ENCODE peak calls at places on chromosomes 11 and 22, in four cellular contexts. B is K562, P is HepG2, D is GM12878. R is an unnamed sample.
A peak's percentile ranks its signal among the peaks of the same experiment; 100 is the strongest.

GRCh38 chr11:118615282-118615979 is 8.0 kb downstream of the PHLDB1 start:
- DNase-seq in B (no peak), P (peak; percentile 58), D (no peak), R (no peak)

GRCh38 chr11:75562836-75563484 is 907 bp downstream of the SERPINH1 start:
- DNase-seq in B (peak; percentile 65), P (no peak), D (no peak), R (peak; percentile 40)

GRCh38 chr22:45584621-45585436 is 82.1 kb downstream of the FBLN1 start:
- DNase-seq in B (no peak), P (no peak), D (no peak), R (no peak)

GRCh38 chr11:6200975-6201374 is 2.0 kb downstream of the OR52W1 start:
- DNase-seq in B (no peak), P (no peak), D (no peak), R (no peak)

GRCh38 chr11:100830295-100830694 is 143.2 kb downstream of the ARHGAP42 start:
- DNase-seq in B (no peak), P (no peak), D (no peak), R (no peak)

GRCh38 chr22:38940985-38941384 is 16.4 kb upstream of the APOBEC3A start:
- DNase-seq in B (no peak), P (no peak), D (no peak), R (no peak)

GRCh38 chr11:69700278-69701140 is 3.3 kb downstream of the FGF19 start:
- DNase-seq in B (peak; percentile 78), P (peak; percentile 66), D (no peak), R (peak; percentile 38)

GRCh38 chr22:26485013-26485412 is 1.3 kb downstream of the SRRD start:
- DNase-seq in B (no peak), P (no peak), D (no peak), R (no peak)

GRCh38 chr11:115496892-115497291 is 7.3 kb downstream of the CADM1 start:
- DNase-seq in B (no peak), P (peak; percentile 49), D (no peak), R (no peak)

GRCh38 chr11:68988486-68988885 is 7.7 kb upstream of the MRGPRD start:
- DNase-seq in B (no peak), P (no peak), D (no peak), R (no peak)

GRCh38 chr11:46808804-46809431 is 37.2 kb downstream of the CKAP5 start:
- DNase-seq in B (peak; percentile 16), P (peak; percentile 25), D (no peak), R (peak; percentile 31)

GRCh38 chr11:64751580-64751979 is 7.6 kb upstream of the RASGRP2 start:
- DNase-seq in B (no peak), P (no peak), D (no peak), R (no peak)

GRCh38 chr11:119155733-119156492 is 7.1 kb downstream of the ABCG4 start:
- DNase-seq in B (peak; percentile 70), P (peak; percentile 57), D (no peak), R (peak; percentile 55)

GRCh38 chr11:102138677-102139076 is 28.4 kb downstream of the YAP1 start:
- DNase-seq in B (no peak), P (no peak), D (no peak), R (no peak)

GRCh38 chr11:34850339-34850738 is 65.8 kb downstream of the APIP start:
- DNase-seq in B (peak; percentile 35), P (no peak), D (no peak), R (peak; percentile 18)

GRCh38 chr11:27291302-27291889 is 71.6 kb downstream of the CCDC34 start:
- DNase-seq in B (no peak), P (no peak), D (no peak), R (peak; percentile 67)

GRCh38 chr11:70024773-70025045 is 53.4 kb upstream of the ANO1 start:
- DNase-seq in B (no peak), P (no peak), D (no peak), R (no peak)

GRCh38 chr22:46914481-46914880 is 152.0 kb downstream of the TBC1D22A start:
- DNase-seq in B (no peak), P (no peak), D (no peak), R (no peak)

GRCh38 chr11:103825469-103825868 is 211.0 kb upstream of the DDI1 start:
- DNase-seq in B (no peak), P (no peak), D (no peak), R (no peak)

GRCh38 chr11:32173435-32173834 is 82.6 kb downstream of the RCN1 start:
- DNase-seq in B (peak; percentile 20), P (peak; percentile 38), D (no peak), R (peak; percentile 29)

GRCh38 chr11:95338430-95338991 is 107.5 kb upstream of the SESN3 start:
- DNase-seq in B (no peak), P (no peak), D (no peak), R (no peak)

GRCh38 chr11:31641477-31642062 is 132.0 kb downstream of the ELP4 start:
- DNase-seq in B (peak; percentile 12), P (peak; percentile 40), D (no peak), R (peak; percentile 64)

GRCh38 chr22:38756631-38757463 is 1.0 kb upstream of the SUN2 start:
- DNase-seq in B (no peak), P (no peak), D (no peak), R (no peak)

GRCh38 chr22:48715511-48715910 is 1112.2 kb downstream of the BRD1 start:
- DNase-seq in B (no peak), P (no peak), D (no peak), R (no peak)

GRCh38 chr11:8095831-8096522 is 15.0 kb downstream of the TUB start:
- DNase-seq in B (no peak), P (no peak), D (no peak), R (no peak)

GRCh38 chr11:57770793-57771192 is 9.2 kb downstream of the CTNND1 start:
- DNase-seq in B (no peak), P (no peak), D (no peak), R (no peak)

GRCh38 chr11:35305670-35306382 is 113.5 kb downstream of the SLC1A2 start:
- DNase-seq in B (peak; percentile 63), P (peak; percentile 12), D (no peak), R (peak; percentile 30)

DNA sequence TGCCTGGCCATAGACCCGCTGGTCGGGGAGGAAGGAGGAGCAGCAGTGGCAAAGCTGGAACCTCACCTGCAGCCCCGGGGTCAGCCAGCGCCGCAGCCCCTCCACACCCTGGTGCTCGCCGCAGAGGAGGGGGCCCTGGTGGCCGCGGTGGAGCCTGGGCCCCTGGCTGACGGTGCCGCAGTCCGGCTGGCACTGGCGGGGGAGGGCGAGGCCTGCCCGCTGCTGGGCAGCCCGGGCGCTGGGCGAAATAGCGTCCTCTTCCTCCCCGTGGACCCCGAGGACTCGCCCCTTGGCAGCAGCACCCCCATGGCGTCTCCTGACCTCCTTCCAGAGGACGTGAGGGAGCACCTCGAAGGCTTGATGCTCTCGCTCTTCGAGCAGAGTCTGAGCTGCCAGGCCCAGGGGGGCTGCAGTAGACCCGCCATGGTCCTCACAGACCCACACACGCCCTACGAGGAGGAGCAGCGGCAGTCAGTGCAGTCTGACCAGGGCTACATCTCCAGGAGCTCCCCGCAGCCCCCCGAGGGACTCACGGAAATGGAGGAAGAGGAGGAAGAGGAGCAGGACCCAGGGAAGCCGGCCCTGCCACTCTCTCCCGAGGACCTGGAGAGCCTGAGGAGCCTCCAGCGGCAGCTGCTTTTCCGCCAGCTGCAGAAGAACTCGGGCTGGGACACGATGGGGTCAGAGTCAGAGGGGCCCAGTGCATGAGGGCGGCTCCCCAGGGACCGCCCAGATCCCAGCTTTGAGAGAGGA is 11.9 kb downstream of the TMEM121B start:
- DNase-seq in B (no peak), P (no peak), D (no peak), R (no peak)
- TF ChIP-seq POLR2AphosphoS2 in B (no peak), P (no peak), D (no peak), R (no peak)

DNA sequence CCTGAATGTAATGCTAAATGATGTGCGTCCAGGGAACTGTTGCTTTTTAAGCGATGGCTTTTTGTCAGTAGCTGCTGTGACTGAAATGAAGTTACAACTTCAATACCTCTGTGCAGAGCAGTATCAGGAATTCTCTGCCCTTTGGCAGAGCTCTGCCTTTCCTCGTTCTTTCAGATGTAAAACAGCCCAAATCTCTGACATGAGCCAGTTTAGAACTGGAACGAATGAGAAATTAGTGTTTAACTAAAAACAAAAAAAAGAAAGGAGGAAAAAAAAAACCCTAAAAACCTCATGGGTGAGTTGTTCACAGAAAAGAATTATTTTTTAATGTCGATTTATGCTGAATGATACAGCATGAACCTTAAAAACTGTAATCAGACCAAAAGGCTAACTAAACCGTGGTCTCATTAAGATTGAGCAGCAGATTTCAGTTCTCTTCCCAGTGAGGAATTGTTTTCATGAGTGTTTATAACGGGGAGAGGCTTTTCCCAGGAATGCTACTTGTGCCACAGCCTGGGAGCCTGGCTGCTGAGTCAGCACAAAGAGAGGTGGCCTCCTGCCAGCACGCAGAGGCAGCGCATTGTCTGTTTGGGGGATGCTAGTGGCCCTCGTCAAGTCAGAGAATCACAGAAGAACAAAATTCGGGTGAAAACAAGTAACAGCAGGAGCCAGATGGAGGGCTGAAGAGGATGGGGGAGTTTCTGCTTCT is 146.2 kb upstream of the RASSF10 start:
- DNase-seq in B (peak; percentile 36), P (no peak), D (no peak), R (no peak)
- TF ChIP-seq POLR2AphosphoS2 in B (no peak), P (no peak), D (no peak), R (no peak)

GRCh38 chr11:86749376-86749775 is 51.0 kb upstream of the PRSS23 start:
- DNase-seq in B (peak; percentile 26), P (no peak), D (no peak), R (no peak)

GRCh38 chr11:86749861-86750401 is 50.4 kb upstream of the PRSS23 start:
- DNase-seq in B (no peak), P (no peak), D (no peak), R (no peak)

GRCh38 chr11:86747801-86748200 is 52.5 kb upstream of the PRSS23 start:
- DNase-seq in B (no peak), P (no peak), D (no peak), R (no peak)

GRCh38 chr11:86746509-86746908 is 53.8 kb upstream of the PRSS23 start:
- DNase-seq in B (no peak), P (no peak), D (no peak), R (no peak)

DNA sequence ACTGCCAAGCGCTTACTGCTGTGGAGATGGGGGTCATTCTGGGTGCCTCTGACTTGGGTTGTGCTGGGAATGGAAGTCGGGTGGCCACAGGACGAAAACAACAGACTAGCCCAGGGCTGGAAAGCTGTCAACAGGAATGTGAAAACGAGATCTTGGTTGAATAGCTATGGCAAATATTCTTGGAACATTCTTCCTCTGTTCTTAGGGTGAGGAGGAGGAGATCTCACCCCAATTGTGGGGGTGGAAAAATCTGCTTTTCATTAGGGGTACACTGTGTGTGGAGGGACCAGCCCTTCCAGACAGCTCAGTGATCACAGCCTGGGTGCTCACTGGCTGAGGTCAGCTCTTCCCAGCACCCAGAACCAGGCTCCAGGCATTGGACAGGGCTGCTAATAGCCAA is 52.0 kb upstream of the PRSS23 start:
- DNase-seq in B (no peak), P (no peak), D (no peak), R (no peak)
- TF ChIP-seq POLR2AphosphoS2 in B (no peak), P (no peak), D (no peak), R (no peak)

GRCh38 chr11:74417379-74417804 is 19.2 kb upstream of the PGM2L1 start:
- DNase-seq in B (no peak), P (no peak), D (no peak), R (no peak)
- TF ChIP-seq POLR2AphosphoS2 in B (no peak), P (no peak), D (no peak), R (no peak)

DNA sequence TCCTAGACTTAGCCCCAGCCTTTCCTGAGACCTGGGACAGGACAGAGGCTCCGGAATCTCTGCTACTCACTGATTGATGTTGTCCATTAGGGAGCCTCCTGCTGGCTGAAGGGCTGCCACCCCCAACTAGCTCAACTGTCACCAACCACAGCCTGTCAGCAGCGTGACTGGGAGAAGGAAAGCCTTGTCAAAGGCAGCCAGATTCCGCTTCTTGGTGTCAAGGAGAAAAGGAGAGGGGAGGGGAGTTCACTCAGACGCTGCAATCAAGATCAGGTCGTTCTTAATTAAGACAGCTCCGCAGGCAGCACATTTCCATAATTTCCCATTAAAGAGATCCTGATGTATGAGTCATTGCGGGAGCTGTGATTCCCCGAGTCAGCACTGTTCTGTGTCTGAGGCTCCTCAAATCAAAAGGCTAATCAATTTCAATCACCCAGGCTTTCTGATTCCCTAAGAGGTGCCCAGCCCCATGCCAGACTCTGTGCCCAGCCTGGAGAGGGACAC is 152.8 kb upstream of the ZBED5 start:
- DNase-seq in B (peak; percentile 19), P (peak; percentile 16), D (no peak), R (peak; percentile 40)
- TF ChIP-seq POLR2AphosphoS2 in B (no peak), P (no peak), D (no peak), R (no peak)